ENCODE peak calls at places on chromosome 9, in nine cellular contexts. H is HCT116, L is GM23338, Y is GM12878, M is astrocyte, K is hepatocyte, Z is fibroblast of lung, Q is H9, R is H1. W is an unnamed sample.

GRCh38 chr9:75186767-75187380 is 98.6 kb downstream of the OSTF1 start:
- DNase-seq in M (no peak), Z (peak; percentile 39), R (no peak), L (peak; percentile 25), Y (no peak), Q (no peak), K (no peak), H (no peak), W (no peak)

GRCh38 chr9:38362912-38363588 is 29.5 kb upstream of the ALDH1B1 start:
- DNase-seq in Y (peak; percentile 35), H (peak; percentile 63), Z (peak; percentile 87), L (peak; percentile 55), Q (no peak), M (peak; percentile 70), R (no peak), K (peak; percentile 76), W (peak; percentile 87)

GRCh38 chr9:125660557-125660956 is 46.5 kb downstream of the MAPKAP1 start:
- DNase-seq in M (no peak), H (no peak), L (no peak), Y (no peak), Z (no peak), Q (no peak), R (no peak), K (no peak), W (no peak)

GRCh38 chr9:114098660-114099522 is at the start of gene KIF12:
- DNase-seq in Y (no peak), Z (no peak), L (peak; percentile 94), K (peak; percentile 91), H (peak; percentile 22), M (no peak), Q (peak; percentile 86), R (no peak), W (peak; percentile 72)

GRCh38 chr9:2128611-2129010 is 113.5 kb downstream of the SMARCA2 start:
- DNase-seq in Z (no peak), L (no peak), H (no peak), R (no peak), Q (no peak), K (no peak), Y (no peak), M (no peak), W (no peak)

GRCh38 chr9:89522261-89522978 is 24.5 kb upstream of the SEMA4D start:
- DNase-seq in K (no peak), L (no peak), Q (no peak), Y (peak; percentile 83), Z (no peak), H (no peak), M (no peak), R (no peak), W (no peak)

GRCh38 chr9:76610009-76610352 is 151.0 kb downstream of the GCNT1 start:
- DNase-seq in L (no peak), Q (no peak), M (peak; percentile 40), Y (no peak), R (no peak), H (no peak), K (peak; percentile 69), Z (peak; percentile 92), W (peak; percentile 52)

GRCh38 chr9:116020146-116020545 is 133.4 kb upstream of the PAPPA start:
- DNase-seq in Q (no peak), Z (peak; percentile 30), Y (no peak), K (no peak), R (no peak), M (no peak), H (no peak), L (no peak), W (no peak)

GRCh38 chr9:133290751-133291302 is 15.8 kb upstream of the ABO start:
- DNase-seq in M (no peak), K (no peak), Y (no peak), Q (no peak), L (peak; percentile 29), R (no peak), Z (no peak), H (no peak), W (no peak)

GRCh38 chr9:88998911-88999310 is 7.6 kb downstream of the S1PR3 start:
- DNase-seq in M (peak; percentile 54), Y (no peak), L (no peak), K (no peak), Q (no peak), H (no peak), Z (peak; percentile 95), R (no peak), W (peak; percentile 79)

GRCh38 chr9:83220737-83221136 is 157.8 kb upstream of the RASEF start:
- DNase-seq in R (no peak), M (peak; percentile 89), Y (peak; percentile 7), H (no peak), K (peak; percentile 65), Q (no peak), L (no peak), Z (peak; percentile 56), W (peak; percentile 76)

GRCh38 chr9:79616013-79616412 is 44.2 kb downstream of the TLE4 start:
- DNase-seq in M (no peak), Z (peak; percentile 13), H (no peak), L (no peak), R (no peak), Y (no peak), K (no peak), Q (no peak), W (no peak)

GRCh38 chr9:117772960-117773359 is 68.8 kb downstream of the TLR4 start:
- DNase-seq in K (peak; percentile 56), Q (no peak), L (no peak), M (peak; percentile 46), Z (no peak), R (no peak), Y (no peak), H (no peak), W (no peak)

GRCh38 chr9:75053869-75054268 is 25.8 kb upstream of the CARNMT1 start:
- DNase-seq in Z (no peak), H (no peak), R (no peak), L (no peak), K (no peak), Y (peak; percentile 4), M (no peak), Q (no peak), W (no peak)

GRCh38 chr9:14148501-14149103 is 165.3 kb downstream of the NFIB start:
- DNase-seq in M (no peak), L (no peak), R (no peak), Z (no peak), Y (no peak), K (no peak), H (no peak), Q (no peak), W (no peak)

GRCh38 chr9:91424403-91425176 is 958 bp upstream of the NFIL3 start:
- DNase-seq in H (no peak), L (peak; percentile 69), Q (peak; percentile 58), R (no peak), Z (peak; percentile 94), K (peak; percentile 93), M (peak; percentile 76), Y (no peak), W (peak; percentile 95)

GRCh38 chr9:77534376-77535057 is 113.6 kb downstream of the GNA14 start:
- DNase-seq in L (peak; percentile 75), H (no peak), M (no peak), K (no peak), Z (no peak), Y (no peak), R (no peak), Q (peak; percentile 70), W (no peak)

GRCh38 chr9:92242779-92243136 is 50.7 kb downstream of the IARS1 start:
- DNase-seq in R (no peak), M (no peak), Z (no peak), Q (no peak), H (no peak), L (no peak), Y (no peak), K (no peak), W (no peak)

GRCh38 chr9:69470186-69470977 is 145.4 kb downstream of the ENTREP1 start:
- DNase-seq in Q (no peak), L (no peak), Z (no peak), R (no peak), H (no peak), Y (no peak), K (peak; percentile 80), M (no peak), W (no peak)

GRCh38 chr9:115591584-115591984 is 473.6 kb upstream of the TNC start:
- DNase-seq in M (peak; percentile 99), H (peak; percentile 84), Y (peak; percentile 5), R (peak; percentile 63), K (peak; percentile 92), Q (peak; percentile 80), L (peak; percentile 60), Z (peak; percentile 99), W (peak; percentile 79)

GRCh38 chr9:19233344-19233743 is 2.9 kb downstream of the DENND4C start:
- DNase-seq in Y (no peak), H (no peak), K (no peak), M (no peak), R (no peak), Z (no peak), Q (no peak), L (no peak), W (no peak)
- H4K20me1 ChIP-seq in Y (no peaks in the 10 kb centered on the region), H (peaks cover 4% of the 10 kb centered on the region), K (peaks cover 54% of the 10 kb centered on the region), M (peaks cover 49% of the 10 kb centered on the region), R (peaks cover 3% of the 10 kb centered on the region), Z (no peaks in the 10 kb centered on the region), Q (no peaks in the 10 kb centered on the region), L (peaks cover 7% of the 10 kb centered on the region), W (peaks cover 35% of the 10 kb centered on the region)

GRCh38 chr9:98002808-98003207 is 19.7 kb downstream of the ANP32B start:
- DNase-seq in R (no peak), Z (no peak), K (no peak), Y (no peak), L (no peak), M (no peak), H (no peak), Q (no peak), W (no peak)
- H4K20me1 ChIP-seq in R (peaks cover 1% of the 10 kb centered on the region), Z (no peaks in the 10 kb centered on the region), K (peaks cover 11% of the 10 kb centered on the region), Y (peaks cover 5% of the 10 kb centered on the region), L (peaks cover 18% of the 10 kb centered on the region), M (peaks cover 56% of the 10 kb centered on the region), H (peaks cover 31% of the 10 kb centered on the region), Q (no peaks in the 10 kb centered on the region), W (peaks cover 20% of the 10 kb centered on the region)

DNA sequence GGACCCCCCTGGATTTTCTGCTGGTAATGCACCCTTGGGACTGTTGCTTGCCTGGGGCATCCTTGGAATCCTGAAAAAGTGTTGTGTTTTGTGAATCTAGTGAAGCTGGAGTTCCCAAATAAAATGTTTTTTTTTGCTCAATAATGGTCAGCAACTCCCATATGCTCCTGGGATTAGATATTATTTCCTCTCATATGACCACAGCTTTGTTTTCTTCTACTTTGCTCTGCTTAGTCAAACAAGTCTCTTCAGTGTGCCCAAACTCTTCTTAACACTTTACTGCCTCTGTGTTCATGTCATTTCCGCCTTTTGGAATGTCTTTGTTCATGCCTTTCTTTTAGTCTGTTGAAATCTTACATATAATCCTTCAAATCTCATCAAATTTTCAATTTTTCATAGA is 278.5 kb downstream of the TMEM38B start:
- DNase-seq in Z (no peak), Q (no peak), Y (no peak), L (no peak), R (no peak), H (no peak), M (no peak), K (no peak), W (no peak)
- H4K20me1 ChIP-seq in Z (no peaks in the 10 kb centered on the region), Q (no peaks in the 10 kb centered on the region), Y (no peaks in the 10 kb centered on the region), L (no peaks in the 10 kb centered on the region), R (no peaks in the 10 kb centered on the region), H (no peaks in the 10 kb centered on the region), M (no peaks in the 10 kb centered on the region), K (no peaks in the 10 kb centered on the region), W (no peaks in the 10 kb centered on the region)

DNA sequence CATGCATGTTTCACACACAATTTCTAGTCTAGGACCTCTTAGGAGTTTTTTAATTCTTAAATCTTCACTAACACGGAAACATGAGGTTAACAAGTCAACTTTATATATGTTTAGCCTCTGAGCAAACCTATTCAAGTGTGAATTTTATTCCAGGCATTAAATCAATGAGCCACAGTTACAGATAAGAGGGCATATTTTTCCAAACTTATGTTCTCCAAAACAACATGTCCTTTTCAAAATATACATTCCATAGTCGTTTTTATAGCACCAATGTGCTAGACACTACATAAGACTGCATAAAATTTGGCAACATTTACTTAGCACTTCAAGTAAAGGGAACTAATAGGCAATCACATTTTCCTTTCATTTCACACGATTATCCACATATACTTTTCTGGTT is 6.5 kb downstream of the TMEM245 start:
- DNase-seq in Z (no peak), Y (no peak), M (no peak), K (no peak), H (no peak), L (no peak), R (no peak), Q (no peak), W (no peak)
- H4K20me1 ChIP-seq in Z (no peaks in the 10 kb centered on the region), Y (no peaks in the 10 kb centered on the region), M (peaks cover 47% of the 10 kb centered on the region), K (peaks cover 60% of the 10 kb centered on the region), H (peaks cover 19% of the 10 kb centered on the region), L (peaks cover 75% of the 10 kb centered on the region), R (peaks cover 9% of the 10 kb centered on the region), Q (no peaks in the 10 kb centered on the region), W (peaks cover 23% of the 10 kb centered on the region)

W was measured in osteoblast.